ENCODE peak calls at places on chromosome 9, in four cellular contexts. A is heart left ventricle, Z is pancreas, C is psoas muscle. X is an unnamed sample.

GRCh38 chr9:137648396-137648795 is 29.6 kb downstream of the EHMT1 start:
- DNase-seq in A (no peak), Z (no peak), C (no peak), X (no peak)

GRCh38 chr9:133331221-133331620 is 4.8 kb downstream of the SURF6 start:
- DNase-seq in A (no peak), Z (no peak), C (no peak), X (no peak)

GRCh38 chr9:76216161-76216649 is 178.0 kb downstream of the RFK start:
- DNase-seq in A (no peak), Z (no peak), C (no peak), X (no peak)

GRCh38 chr9:71286146-71286545 is 164.7 kb upstream of the TRPM3 start:
- DNase-seq in A (no peak), Z (no peak), C (no peak), X (no peak)

GRCh38 chr9:127977877-127978647 is 2.7 kb downstream of the EEIG1 start:
- DNase-seq in A (peak; percentile 68), Z (peak; percentile 63), C (peak; percentile 63), X (peak; percentile 80)

GRCh38 chr9:133148351-133149129 is 15.2 kb downstream of the GBGT1 start:
- DNase-seq in A (peak; percentile 68), Z (peak; percentile 70), C (peak; percentile 66), X (peak; percentile 73)

GRCh38 chr9:22395585-22396205 is 50.9 kb upstream of the DMRTA1 start:
- DNase-seq in A (no peak), Z (no peak), C (no peak), X (no peak)

GRCh38 chr9:122265265-122265900 is 701 bp downstream of the MRRF start:
- DNase-seq in A (no peak), Z (no peak), C (no peak), X (no peak)

DNA sequence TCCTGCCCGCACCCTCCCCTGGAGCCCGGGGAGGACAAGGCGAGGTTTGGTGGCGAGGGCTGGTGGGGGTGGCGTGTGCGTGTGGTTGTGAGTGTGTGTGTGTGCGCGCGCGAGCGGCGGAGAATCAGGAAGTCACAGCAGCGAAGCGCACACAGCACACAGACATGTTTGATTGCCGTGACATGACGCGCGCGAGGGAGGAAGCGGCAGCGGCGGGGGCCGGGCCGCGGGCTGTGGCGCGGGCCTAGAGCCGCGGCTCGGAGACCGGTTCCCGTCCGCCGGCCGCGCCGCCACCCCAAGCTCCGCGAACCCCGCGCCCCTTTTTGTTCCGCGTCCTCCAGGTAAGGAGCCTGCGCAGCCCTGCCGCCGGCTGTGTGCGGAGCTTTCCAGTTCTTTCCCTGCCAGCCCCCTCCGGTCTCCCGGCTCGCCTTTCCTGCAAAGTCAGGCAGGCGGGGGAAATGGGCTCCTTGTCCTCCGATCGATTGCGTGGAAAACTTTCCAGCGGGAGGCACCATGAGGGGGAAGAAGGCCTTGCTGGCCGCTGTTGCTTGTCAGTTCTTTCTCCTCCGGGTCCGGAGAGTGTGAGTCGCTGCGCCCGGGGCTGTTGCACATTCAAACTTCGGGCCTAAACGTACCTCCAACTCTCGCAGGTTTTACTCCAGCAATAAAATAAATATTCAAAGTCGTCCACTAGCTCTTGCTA is 2.5 kb downstream of the SMARCA2 start:
- DNase-seq in A (peak; percentile 83), Z (peak; percentile 77), C (peak; percentile 83), X (peak; percentile 83)
- H3K27ac ChIP-seq in A (peak overlapping the region; percentile 98), Z (peak overlapping the region; percentile 98), C (peak overlapping the region; percentile 99), X (peak overlapping the region; percentile 87)

GRCh38 chr9:99366601-99367000 is 144.5 kb downstream of the SEC61B start:
- DNase-seq in A (no peak), Z (no peak), C (no peak), X (no peak)

GRCh38 chr9:99365233-99365980 is 143.3 kb downstream of the SEC61B start:
- DNase-seq in A (no peak), Z (no peak), C (no peak), X (no peak)

GRCh38 chr9:99363509-99363908 is 141.4 kb downstream of the SEC61B start:
- DNase-seq in A (no peak), Z (no peak), C (no peak), X (no peak)

GRCh38 chr9:99368341-99369326 is 146.6 kb downstream of the SEC61B start:
- DNase-seq in A (peak; percentile 79), Z (no peak), C (peak; percentile 67), X (peak; percentile 55)

DNA sequence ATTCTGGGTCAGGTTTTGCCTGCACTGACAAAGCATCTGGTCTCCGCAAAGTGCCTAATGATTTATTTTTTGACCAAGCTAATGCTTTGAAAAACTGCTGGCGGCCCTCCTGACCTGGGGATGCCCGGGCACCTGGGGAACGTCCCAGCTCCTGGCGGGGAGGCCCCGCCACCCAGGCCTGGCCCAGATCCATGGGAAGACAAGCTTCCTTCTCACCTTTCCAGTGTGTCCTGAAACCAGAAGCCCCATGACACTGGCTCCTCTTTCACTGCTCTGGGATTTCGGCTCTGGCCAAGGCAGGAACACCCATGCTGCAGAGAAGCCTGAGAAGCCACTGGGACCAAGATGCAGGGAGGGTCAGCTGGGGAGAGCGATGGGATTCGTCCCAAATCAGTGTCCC is 144.1 kb downstream of the SEC61B start:
- DNase-seq in A (no peak), Z (no peak), C (no peak), X (no peak)
- H3K27ac ChIP-seq in A (no peak overlapping the region), Z (no peak overlapping the region), C (peak overlapping the region; percentile 19), X (no peak overlapping the region)

DNA sequence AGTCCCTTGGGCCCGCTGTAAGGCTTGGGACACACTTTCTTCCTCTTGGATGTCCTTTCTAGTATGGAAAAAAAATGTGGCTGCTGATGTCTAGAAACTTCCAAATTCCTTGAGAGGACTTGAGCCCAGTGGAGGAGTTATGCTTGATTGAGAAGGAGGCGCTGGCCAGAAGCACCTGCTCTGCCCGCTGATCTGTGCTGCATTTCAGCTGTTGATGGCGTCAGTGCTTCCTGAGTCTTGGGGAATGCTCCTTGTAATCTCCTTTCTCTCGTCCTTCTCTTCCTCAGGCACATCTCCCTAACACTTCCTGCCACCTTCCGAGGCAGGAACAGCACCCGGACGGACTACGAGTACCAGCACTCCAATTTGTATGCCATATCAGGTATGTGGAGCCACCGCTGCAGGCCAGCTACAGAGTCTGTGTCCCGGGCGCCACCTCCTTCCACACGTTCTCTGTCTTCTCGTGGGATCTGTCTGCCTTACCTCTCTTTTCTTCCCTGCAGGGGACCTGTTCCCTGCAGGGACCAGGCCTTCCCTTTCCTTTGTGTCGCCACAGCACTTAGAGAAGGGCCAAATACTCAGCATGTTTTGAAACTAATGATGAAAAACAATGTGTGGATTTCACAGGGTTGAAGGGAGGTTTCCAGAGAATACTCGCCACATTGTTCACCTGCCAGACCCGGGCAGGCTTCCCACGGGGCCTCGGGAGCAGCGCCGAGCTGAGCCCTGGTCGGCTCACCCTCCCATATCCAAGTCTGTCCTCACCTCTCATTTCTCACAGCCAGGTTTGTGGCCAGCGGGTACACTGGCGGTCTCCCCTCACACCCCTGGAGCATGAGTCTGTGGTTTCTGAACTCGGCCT is 95.2 kb downstream of the MVB12B start:
- DNase-seq in A (no peak), Z (peak; percentile 22), C (peak; percentile 39), X (no peak)
- H3K27ac ChIP-seq in A (no peak overlapping the region), Z (peak overlapping the region; percentile 60), C (peak overlapping the region; percentile 28), X (no peak overlapping the region)

GRCh38 chr9:27474350-27474749 is 49.7 kb upstream of the IFNK start:
- DNase-seq in A (no peak), Z (no peak), C (no peak), X (no peak)

GRCh38 chr9:27470291-27470805 is 53.7 kb upstream of the IFNK start:
- DNase-seq in A (no peak), Z (no peak), C (no peak), X (no peak)

GRCh38 chr9:27471789-27472585 is 52.1 kb upstream of the IFNK start:
- DNase-seq in A (peak; percentile 35), Z (no peak), C (peak; percentile 34), X (no peak)

GRCh38 chr9:27475057-27475456 is 49.0 kb upstream of the IFNK start:
- DNase-seq in A (no peak), Z (no peak), C (no peak), X (no peak)

GRCh38 chr9:27473135-27473534 is 51.0 kb upstream of the IFNK start:
- DNase-seq in A (no peak), Z (peak; percentile 18), C (peak; percentile 65), X (peak; percentile 31)
- H3K27ac ChIP-seq in A (peak overlapping the region; percentile 63), Z (no peak overlapping the region), C (no peak overlapping the region), X (peak overlapping the region; percentile 5)

GRCh38 chr9:131707050-131707449 is 32.8 kb downstream of the RAPGEF1 start:
- DNase-seq in A (no peak), Z (no peak), C (no peak), X (no peak)
- H3K27ac ChIP-seq in A (peak overlapping the region; percentile 69), Z (peak overlapping the region; percentile 65), C (peak overlapping the region; percentile 80), X (peak overlapping the region; percentile 79)

DNA sequence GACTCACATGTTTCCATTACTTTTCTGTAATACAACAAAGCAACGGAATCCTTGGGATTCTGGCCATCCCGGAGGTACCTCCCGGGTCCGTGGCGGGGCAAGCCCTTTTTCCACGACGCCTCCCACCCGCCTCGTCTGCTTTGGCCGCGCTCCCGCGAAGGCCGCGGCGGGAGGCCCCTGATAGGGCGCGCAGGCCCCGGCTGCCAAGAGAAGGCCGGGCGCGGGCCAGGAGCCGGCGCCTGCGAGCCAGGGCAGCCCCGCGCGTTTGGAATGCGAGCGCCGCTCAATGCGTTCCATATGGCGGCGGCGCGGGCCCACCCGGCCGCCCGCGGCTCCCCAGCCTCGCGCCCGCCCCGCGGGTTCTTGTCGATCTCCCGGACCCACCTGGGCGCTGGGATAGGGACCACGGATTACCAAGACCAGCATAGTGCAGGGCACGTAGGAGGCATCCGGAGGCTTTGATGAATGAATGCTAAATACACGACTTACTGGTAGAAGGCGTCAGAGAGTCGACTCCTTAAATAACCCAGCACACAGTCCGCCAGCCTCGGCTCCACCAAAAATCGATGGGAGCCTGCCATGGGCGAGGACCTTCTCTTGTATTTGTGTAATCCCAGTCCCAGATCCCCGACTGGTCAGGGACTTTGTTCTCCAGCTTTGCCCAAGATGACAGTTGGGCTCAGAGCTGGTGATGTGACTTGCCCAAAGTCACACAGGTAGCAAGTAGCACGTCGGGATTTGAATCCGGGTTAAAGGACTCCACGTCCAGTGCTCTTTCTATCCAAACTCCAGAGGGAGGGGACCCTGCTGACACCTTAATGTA is 17.6 kb upstream of the PHF19 start:
- DNase-seq in A (no peak), Z (peak; percentile 32), C (peak; percentile 60), X (no peak)
- H3K27ac ChIP-seq in A (peak overlapping the region; percentile 70), Z (no peak overlapping the region), C (peak overlapping the region; percentile 30), X (peak overlapping the region; percentile 11)